ENCODE peak calls at places on chromosomes 6 and 20, in six cellular contexts. One of them, this sample, is unnamed.

GRCh38 chr6:121868191-121868590 is 432.7 kb downstream of the GJA1 start:
- DNase-seq in AG09309: peak
- DNase-seq in occipital lobe: no peak
- DNase-seq in fibroblast of pulmonary artery: peak
- DNase-seq in iris pigment epithelial cell: peak
- DNase-seq in HEK293T: no peak
- DNase-seq in this sample: no peak

GRCh38 chr6:161233986-161234620 is 39.8 kb downstream of the AGPAT4 start:
- DNase-seq in AG09309: peak
- DNase-seq in occipital lobe: peak
- DNase-seq in fibroblast of pulmonary artery: peak
- DNase-seq in iris pigment epithelial cell: peak
- DNase-seq in HEK293T: no peak
- DNase-seq in this sample: peak

GRCh38 chr20:36175475-36175995 is 21.0 kb downstream of the EPB41L1 start:
- DNase-seq in AG09309: no peak
- DNase-seq in occipital lobe: no peak
- DNase-seq in fibroblast of pulmonary artery: no peak
- DNase-seq in iris pigment epithelial cell: no peak
- DNase-seq in HEK293T: no peak
- DNase-seq in this sample: no peak

GRCh38 chr6:117210279-117210678 is 55.1 kb upstream of the VGLL2 start:
- DNase-seq in AG09309: no peak
- DNase-seq in occipital lobe: no peak
- DNase-seq in fibroblast of pulmonary artery: no peak
- DNase-seq in iris pigment epithelial cell: no peak
- DNase-seq in HEK293T: no peak
- DNase-seq in this sample: no peak

GRCh38 chr20:36854343-36855240 is 21.3 kb upstream of the TLDC2 start:
- DNase-seq in AG09309: no peak
- DNase-seq in occipital lobe: no peak
- DNase-seq in fibroblast of pulmonary artery: no peak
- DNase-seq in iris pigment epithelial cell: no peak
- DNase-seq in HEK293T: no peak
- DNase-seq in this sample: peak

GRCh38 chr20:39702716-39703349 is 740.7 kb downstream of the DHX35 start:
- DNase-seq in AG09309: no peak
- DNase-seq in occipital lobe: no peak
- DNase-seq in fibroblast of pulmonary artery: no peak
- DNase-seq in iris pigment epithelial cell: no peak
- DNase-seq in HEK293T: no peak
- DNase-seq in this sample: no peak

GRCh38 chr20:54122681-54123586 is 50.9 kb downstream of the CYP24A1 start:
- DNase-seq in AG09309: no peak
- DNase-seq in occipital lobe: no peak
- DNase-seq in fibroblast of pulmonary artery: no peak
- DNase-seq in iris pigment epithelial cell: no peak
- DNase-seq in HEK293T: no peak
- DNase-seq in this sample: no peak

GRCh38 chr20:35710884-35711587 is 11.8 kb downstream of the ROMO1 start:
- DNase-seq in AG09309: no peak
- DNase-seq in occipital lobe: no peak
- DNase-seq in fibroblast of pulmonary artery: no peak
- DNase-seq in iris pigment epithelial cell: no peak
- DNase-seq in HEK293T: no peak
- DNase-seq in this sample: no peak

GRCh38 chr20:24109008-24109407 is 120.4 kb upstream of the GGTLC1 start:
- DNase-seq in AG09309: no peak
- DNase-seq in occipital lobe: no peak
- DNase-seq in fibroblast of pulmonary artery: no peak
- DNase-seq in iris pigment epithelial cell: no peak
- DNase-seq in HEK293T: no peak
- DNase-seq in this sample: peak

GRCh38 chr6:52929321-52930164 is 20.0 kb upstream of the GSTA3 start:
- DNase-seq in AG09309: peak
- DNase-seq in occipital lobe: no peak
- DNase-seq in fibroblast of pulmonary artery: peak
- DNase-seq in iris pigment epithelial cell: peak
- DNase-seq in HEK293T: no peak
- DNase-seq in this sample: peak

GRCh38 chr6:169231790-169232506 is 21.7 kb downstream of the THBS2 start:
- DNase-seq in AG09309: no peak
- DNase-seq in occipital lobe: no peak
- DNase-seq in fibroblast of pulmonary artery: no peak
- DNase-seq in iris pigment epithelial cell: no peak
- DNase-seq in HEK293T: no peak
- DNase-seq in this sample: no peak

GRCh38 chr20:53003420-53003819 is 31.3 kb downstream of the TSHZ2 start:
- DNase-seq in AG09309: no peak
- DNase-seq in occipital lobe: no peak
- DNase-seq in fibroblast of pulmonary artery: peak
- DNase-seq in iris pigment epithelial cell: no peak
- DNase-seq in HEK293T: no peak
- DNase-seq in this sample: peak

GRCh38 chr20:7637184-7637583 is 303.1 kb downstream of the HAO1 start:
- DNase-seq in AG09309: no peak
- DNase-seq in occipital lobe: no peak
- DNase-seq in fibroblast of pulmonary artery: peak
- DNase-seq in iris pigment epithelial cell: no peak
- DNase-seq in HEK293T: no peak
- DNase-seq in this sample: peak

GRCh38 chr6:16028966-16029365 is 99.9 kb upstream of the MYLIP start:
- DNase-seq in AG09309: no peak
- DNase-seq in occipital lobe: no peak
- DNase-seq in fibroblast of pulmonary artery: no peak
- DNase-seq in iris pigment epithelial cell: no peak
- DNase-seq in HEK293T: no peak
- DNase-seq in this sample: no peak

GRCh38 chr6:119132211-119133004 is 53.9 kb upstream of the FAM184A start:
- DNase-seq in AG09309: no peak
- DNase-seq in occipital lobe: no peak
- DNase-seq in fibroblast of pulmonary artery: no peak
- DNase-seq in iris pigment epithelial cell: no peak
- DNase-seq in HEK293T: no peak
- DNase-seq in this sample: no peak

GRCh38 chr6:68826501-68826900 is 191.4 kb downstream of the ADGRB3 start:
- DNase-seq in AG09309: no peak
- DNase-seq in occipital lobe: no peak
- DNase-seq in fibroblast of pulmonary artery: no peak
- DNase-seq in iris pigment epithelial cell: no peak
- DNase-seq in HEK293T: no peak
- DNase-seq in this sample: no peak

GRCh38 chr6:96651816-96652215 is 88.9 kb downstream of the FHL5 start:
- DNase-seq in AG09309: no peak
- DNase-seq in occipital lobe: no peak
- DNase-seq in fibroblast of pulmonary artery: no peak
- DNase-seq in iris pigment epithelial cell: no peak
- DNase-seq in HEK293T: no peak
- DNase-seq in this sample: no peak

GRCh38 chr20:57934007-57934805 is 224.4 kb upstream of the PMEPA1 start:
- DNase-seq in AG09309: no peak
- DNase-seq in occipital lobe: no peak
- DNase-seq in fibroblast of pulmonary artery: no peak
- DNase-seq in iris pigment epithelial cell: no peak
- DNase-seq in HEK293T: no peak
- DNase-seq in this sample: peak

GRCh38 chr6:56959938-56960337 is 5.0 kb downstream of the BEND6 start:
- DNase-seq in AG09309: no peak
- DNase-seq in occipital lobe: no peak
- DNase-seq in fibroblast of pulmonary artery: peak
- DNase-seq in iris pigment epithelial cell: peak
- DNase-seq in HEK293T: no peak
- DNase-seq in this sample: peak

GRCh38 chr20:58251979-58252591 is 23.6 kb upstream of the ANKRD60 start:
- DNase-seq in AG09309: peak
- DNase-seq in occipital lobe: no peak
- DNase-seq in fibroblast of pulmonary artery: peak
- DNase-seq in iris pigment epithelial cell: peak
- DNase-seq in HEK293T: no peak
- DNase-seq in this sample: peak

GRCh38 chr6:113120214-113120576 is 737.0 kb upstream of the MARCKS start:
- DNase-seq in AG09309: peak
- DNase-seq in occipital lobe: no peak
- DNase-seq in fibroblast of pulmonary artery: peak
- DNase-seq in iris pigment epithelial cell: peak
- DNase-seq in HEK293T: no peak
- DNase-seq in this sample: peak

This sample was measured in M059J.